ENCODE peak calls at places on chromosomes 12 and 14, in ten cellular contexts. One of them, this sample, is unnamed.

GRCh38 chr14:73743431-73743931 is 29.3 kb upstream of the PNMA1 start:
- DNase-seq in body of pancreas: no peak
- DNase-seq in testis: no peak
- DNase-seq in lower leg skin: peak
- DNase-seq in stomach: no peak
- DNase-seq in heart left ventricle: no peak
- DNase-seq in tibial nerve: no peak
- DNase-seq in thyroid gland: no peak
- DNase-seq in ovary: no peak
- DNase-seq in right lobe of liver: no peak
- DNase-seq in this sample: peak

GRCh38 chr12:53940448-53941014 is 1.9 kb downstream of the HOXC13 start:
- DNase-seq in body of pancreas: no peak
- DNase-seq in stomach: no peak
- DNase-seq in heart left ventricle: no peak
- DNase-seq in ovary: no peak
- DNase-seq in tibial nerve: no peak
- DNase-seq in testis: no peak
- DNase-seq in right lobe of liver: no peak
- DNase-seq in thyroid gland: no peak
- DNase-seq in lower leg skin: no peak
- DNase-seq in this sample: no peak

GRCh38 chr12:29961231-29961630 is 177.5 kb upstream of the TMTC1 start:
- DNase-seq in testis: no peak
- DNase-seq in stomach: no peak
- DNase-seq in right lobe of liver: no peak
- DNase-seq in body of pancreas: no peak
- DNase-seq in tibial nerve: no peak
- DNase-seq in heart left ventricle: no peak
- DNase-seq in ovary: no peak
- DNase-seq in lower leg skin: no peak
- DNase-seq in thyroid gland: no peak
- DNase-seq in this sample: no peak

GRCh38 chr12:23004473-23005020 is 379.6 kb downstream of the ETNK1 start:
- DNase-seq in tibial nerve: no peak
- DNase-seq in ovary: no peak
- DNase-seq in right lobe of liver: peak
- DNase-seq in lower leg skin: no peak
- DNase-seq in thyroid gland: no peak
- DNase-seq in testis: no peak
- DNase-seq in heart left ventricle: no peak
- DNase-seq in stomach: no peak
- DNase-seq in body of pancreas: no peak
- DNase-seq in this sample: no peak

GRCh38 chr14:43141636-43142191 is 1365.4 kb downstream of the FSCB start:
- DNase-seq in stomach: no peak
- DNase-seq in testis: peak
- DNase-seq in body of pancreas: no peak
- DNase-seq in heart left ventricle: no peak
- DNase-seq in tibial nerve: no peak
- DNase-seq in right lobe of liver: no peak
- DNase-seq in ovary: no peak
- DNase-seq in thyroid gland: no peak
- DNase-seq in lower leg skin: no peak
- DNase-seq in this sample: no peak

GRCh38 chr14:68687746-68688145 is 105.1 kb downstream of the ZFP36L1 start:
- DNase-seq in body of pancreas: no peak
- DNase-seq in stomach: no peak
- DNase-seq in lower leg skin: peak
- DNase-seq in testis: no peak
- DNase-seq in heart left ventricle: no peak
- DNase-seq in ovary: no peak
- DNase-seq in right lobe of liver: no peak
- DNase-seq in thyroid gland: no peak
- DNase-seq in tibial nerve: no peak
- DNase-seq in this sample: no peak

GRCh38 chr14:99729991-99730875 is 46.1 kb downstream of the CYP46A1 start:
- DNase-seq in body of pancreas: peak
- DNase-seq in tibial nerve: peak
- DNase-seq in stomach: peak
- DNase-seq in lower leg skin: peak
- DNase-seq in heart left ventricle: peak
- DNase-seq in ovary: peak
- DNase-seq in right lobe of liver: peak
- DNase-seq in testis: peak
- DNase-seq in thyroid gland: peak
- DNase-seq in this sample: peak

GRCh38 chr12:19034937-19035336 is 94.6 kb upstream of the PLEKHA5 start:
- DNase-seq in right lobe of liver: no peak
- DNase-seq in testis: no peak
- DNase-seq in body of pancreas: no peak
- DNase-seq in thyroid gland: no peak
- DNase-seq in stomach: no peak
- DNase-seq in tibial nerve: no peak
- DNase-seq in heart left ventricle: no peak
- DNase-seq in ovary: no peak
- DNase-seq in lower leg skin: no peak
- DNase-seq in this sample: no peak

GRCh38 chr14:54440037-54440436 is 1.1 kb downstream of the CNIH1 start:
- DNase-seq in body of pancreas: no peak
- DNase-seq in testis: no peak
- DNase-seq in ovary: no peak
- DNase-seq in tibial nerve: no peak
- DNase-seq in stomach: no peak
- DNase-seq in heart left ventricle: no peak
- DNase-seq in thyroid gland: no peak
- DNase-seq in right lobe of liver: no peak
- DNase-seq in lower leg skin: no peak
- DNase-seq in this sample: peak

GRCh38 chr14:54440454-54440853 is 720 bp downstream of the CNIH1 start:
- DNase-seq in testis: no peak
- DNase-seq in right lobe of liver: no peak
- DNase-seq in tibial nerve: no peak
- DNase-seq in lower leg skin: no peak
- DNase-seq in body of pancreas: no peak
- DNase-seq in thyroid gland: no peak
- DNase-seq in heart left ventricle: no peak
- DNase-seq in stomach: no peak
- DNase-seq in ovary: no peak
- DNase-seq in this sample: no peak

GRCh38 chr14:54444003-54444402 is 2.8 kb upstream of the CNIH1 start:
- DNase-seq in tibial nerve: no peak
- DNase-seq in ovary: no peak
- DNase-seq in lower leg skin: no peak
- DNase-seq in right lobe of liver: no peak
- DNase-seq in stomach: no peak
- DNase-seq in heart left ventricle: no peak
- DNase-seq in body of pancreas: no peak
- DNase-seq in thyroid gland: no peak
- DNase-seq in testis: no peak
- DNase-seq in this sample: no peak

GRCh38 chr14:54438703-54439102 is 2.5 kb downstream of the CNIH1 start:
- DNase-seq in testis: peak
- DNase-seq in heart left ventricle: no peak
- DNase-seq in right lobe of liver: no peak
- DNase-seq in tibial nerve: no peak
- DNase-seq in thyroid gland: no peak
- DNase-seq in ovary: no peak
- DNase-seq in stomach: no peak
- DNase-seq in body of pancreas: no peak
- DNase-seq in lower leg skin: no peak
- DNase-seq in this sample: no peak

DNA sequence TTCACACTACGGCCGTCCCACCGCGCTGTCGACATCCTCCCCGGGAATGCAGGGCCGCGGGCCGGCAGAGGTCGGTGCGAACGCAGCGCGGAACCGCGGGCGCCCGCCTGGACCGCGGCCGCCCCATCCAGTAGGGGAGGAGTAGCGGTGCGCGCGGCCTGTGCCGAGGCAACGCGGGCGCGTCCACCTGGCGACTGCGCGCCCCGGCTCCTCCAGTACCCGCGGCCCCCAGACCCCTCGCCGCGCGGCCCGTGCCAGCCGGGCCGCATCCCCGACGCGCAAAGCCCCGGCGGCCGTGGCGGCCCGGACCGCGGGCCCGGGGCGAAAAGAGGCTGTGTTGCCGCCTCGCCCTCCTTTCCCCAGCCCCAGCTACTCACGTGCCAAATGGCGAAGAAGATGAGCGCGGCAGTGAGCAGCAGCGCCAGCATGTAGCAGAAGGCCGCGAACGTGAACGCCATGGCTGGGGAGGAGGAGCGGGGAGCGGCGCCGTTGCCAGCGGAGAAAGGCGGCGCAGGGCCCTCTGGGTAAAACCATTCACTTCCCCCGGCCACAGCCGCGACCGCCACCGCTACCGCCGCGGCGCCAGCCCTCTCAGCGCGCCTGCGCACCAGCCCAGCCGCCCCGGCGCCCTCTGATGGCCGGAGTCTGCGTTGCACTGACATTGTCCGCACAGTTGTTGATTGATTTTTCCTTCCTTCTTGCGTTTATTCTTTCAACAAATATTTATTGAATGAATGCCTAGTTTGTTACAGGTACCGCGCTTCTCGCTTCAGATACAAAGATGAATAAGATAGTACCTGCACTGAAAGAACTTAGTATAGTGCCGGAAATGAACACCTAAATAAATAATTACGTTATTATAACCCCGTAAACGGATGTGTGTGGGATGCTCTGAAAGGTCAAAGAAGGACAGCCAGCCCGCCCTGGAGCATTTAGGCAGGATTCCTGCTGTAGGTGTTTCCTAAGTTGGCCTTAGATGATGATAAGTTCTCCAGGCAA is at the start of gene CNIH1:
- DNase-seq in tibial nerve: peak
- DNase-seq in ovary: peak
- DNase-seq in body of pancreas: peak
- DNase-seq in stomach: peak
- DNase-seq in testis: peak
- DNase-seq in heart left ventricle: peak
- DNase-seq in right lobe of liver: peak
- DNase-seq in thyroid gland: peak
- DNase-seq in lower leg skin: peak
- DNase-seq in this sample: peak
- TF ChIP-seq POLR2A in tibial nerve: peak
- TF ChIP-seq POLR2A in ovary: no peak
- TF ChIP-seq POLR2A in body of pancreas: peak
- TF ChIP-seq POLR2A in stomach: no peak
- TF ChIP-seq POLR2A in testis: no peak
- TF ChIP-seq POLR2A in heart left ventricle: no peak
- TF ChIP-seq POLR2A in right lobe of liver: peak
- TF ChIP-seq POLR2A in thyroid gland: peak
- TF ChIP-seq POLR2A in lower leg skin: no peak
- TF ChIP-seq POLR2A in this sample: peak

DNA sequence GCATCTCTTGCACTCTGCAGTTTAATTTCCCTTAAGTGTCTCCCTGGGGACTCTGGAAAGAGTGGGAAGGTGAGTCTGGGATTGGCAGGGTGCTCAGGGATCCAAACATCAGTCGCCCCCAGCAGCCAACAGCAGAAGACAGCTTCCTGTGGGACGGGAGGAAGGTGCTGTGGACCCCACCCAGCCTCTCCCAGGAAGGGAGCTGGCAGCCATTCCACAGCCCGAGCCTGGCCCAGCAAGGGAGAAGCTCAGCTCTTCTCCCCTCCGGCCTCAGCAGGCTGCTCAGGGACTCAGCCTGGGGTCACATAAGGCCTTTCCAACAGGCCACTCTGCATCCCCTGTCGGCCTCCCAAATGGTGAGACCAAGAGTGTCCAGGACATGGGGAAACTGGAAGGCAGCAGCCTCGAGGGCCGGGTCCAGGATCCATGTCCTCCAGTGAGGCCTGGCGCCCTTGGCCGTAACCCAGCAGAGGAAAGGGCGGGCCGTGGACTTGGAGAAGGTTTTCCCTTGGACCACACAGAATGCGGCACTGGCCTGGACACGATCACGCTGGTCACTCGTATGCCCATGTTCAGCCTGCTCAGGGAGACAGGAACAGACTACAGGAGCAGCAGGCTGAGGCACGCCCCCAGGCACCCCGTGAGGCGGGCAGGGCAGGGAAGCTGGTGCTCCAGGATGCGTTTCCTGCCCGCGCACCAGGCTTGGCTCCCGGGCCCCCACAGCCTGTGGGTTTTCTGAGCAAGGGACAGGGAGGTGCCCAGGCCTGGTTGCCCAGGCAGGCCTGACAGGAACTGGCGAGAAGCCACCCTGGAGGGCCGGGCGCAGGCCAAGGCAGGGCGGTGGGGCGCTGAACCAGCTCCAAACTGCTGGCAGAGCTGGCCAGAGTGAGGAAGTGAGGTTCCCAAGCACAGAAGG is 3.5 kb downstream of the XRCC3 start:
- DNase-seq in stomach: peak
- DNase-seq in lower leg skin: no peak
- DNase-seq in right lobe of liver: no peak
- DNase-seq in thyroid gland: peak
- DNase-seq in tibial nerve: no peak
- DNase-seq in ovary: peak
- DNase-seq in testis: peak
- DNase-seq in heart left ventricle: peak
- DNase-seq in body of pancreas: peak
- DNase-seq in this sample: no peak
- TF ChIP-seq POLR2A in stomach: no peak
- TF ChIP-seq POLR2A in lower leg skin: no peak
- TF ChIP-seq POLR2A in right lobe of liver: no peak
- TF ChIP-seq POLR2A in thyroid gland: no peak
- TF ChIP-seq POLR2A in tibial nerve: no peak
- TF ChIP-seq POLR2A in ovary: no peak
- TF ChIP-seq POLR2A in testis: no peak
- TF ChIP-seq POLR2A in heart left ventricle: no peak
- TF ChIP-seq POLR2A in body of pancreas: no peak
- TF ChIP-seq POLR2A in this sample: no peak

GRCh38 chr14:103782376-103782775 is 65.0 kb downstream of the PPP1R13B start:
- DNase-seq in tibial nerve: no peak
- DNase-seq in lower leg skin: no peak
- DNase-seq in thyroid gland: no peak
- DNase-seq in right lobe of liver: no peak
- DNase-seq in ovary: no peak
- DNase-seq in testis: no peak
- DNase-seq in body of pancreas: no peak
- DNase-seq in heart left ventricle: no peak
- DNase-seq in stomach: no peak
- DNase-seq in this sample: no peak
- TF ChIP-seq POLR2A in tibial nerve: no peak
- TF ChIP-seq POLR2A in lower leg skin: no peak
- TF ChIP-seq POLR2A in thyroid gland: no peak
- TF ChIP-seq POLR2A in right lobe of liver: no peak
- TF ChIP-seq POLR2A in ovary: no peak
- TF ChIP-seq POLR2A in testis: no peak
- TF ChIP-seq POLR2A in body of pancreas: no peak
- TF ChIP-seq POLR2A in heart left ventricle: no peak
- TF ChIP-seq POLR2A in stomach: no peak
- TF ChIP-seq POLR2A in this sample: no peak

DNA sequence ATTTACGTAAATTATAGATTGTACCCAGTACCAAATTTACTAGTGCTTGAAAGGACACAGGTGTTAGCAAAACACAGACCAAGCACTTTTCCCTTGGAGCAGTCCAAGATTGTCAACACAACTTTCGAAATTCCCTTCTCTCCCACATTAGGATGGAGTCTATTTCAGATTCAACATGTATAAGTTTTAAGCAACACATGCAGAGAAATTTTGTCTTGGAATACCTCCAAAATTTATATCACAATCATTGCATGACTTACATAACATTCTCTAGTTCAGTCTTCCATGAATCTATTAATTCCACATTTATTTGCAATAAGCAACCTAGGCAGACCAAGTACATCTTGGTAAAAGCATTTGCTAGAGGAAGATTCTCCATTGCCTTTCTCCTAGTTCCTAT is 74.8 kb upstream of the SLCO1C1 start:
- DNase-seq in tibial nerve: no peak
- DNase-seq in body of pancreas: no peak
- DNase-seq in ovary: no peak
- DNase-seq in heart left ventricle: no peak
- DNase-seq in testis: no peak
- DNase-seq in stomach: no peak
- DNase-seq in right lobe of liver: no peak
- DNase-seq in lower leg skin: no peak
- DNase-seq in thyroid gland: no peak
- DNase-seq in this sample: no peak
- TF ChIP-seq POLR2A in tibial nerve: no peak
- TF ChIP-seq POLR2A in body of pancreas: no peak
- TF ChIP-seq POLR2A in ovary: no peak
- TF ChIP-seq POLR2A in heart left ventricle: no peak
- TF ChIP-seq POLR2A in testis: no peak
- TF ChIP-seq POLR2A in stomach: no peak
- TF ChIP-seq POLR2A in right lobe of liver: no peak
- TF ChIP-seq POLR2A in lower leg skin: no peak
- TF ChIP-seq POLR2A in thyroid gland: no peak
- TF ChIP-seq POLR2A in this sample: no peak